ENCODE peak calls at places on chromosomes 2 and 18, in six cellular contexts. One of them, this sample, is unnamed.

GRCh38 chr2:73908689-73909652 is 16.2 kb downstream of the ACTG2 start:
- DNase-seq in stimulated activated CD4-positive, alpha-beta T cell treated with anti-CD3 and anti-CD28 coated beads, Interleukin-1b, Interleukin-23, amount 100 ng/mL, for 48 hours: no peak
- DNase-seq in non-pigmented ciliary epithelial cell: peak
- DNase-seq in Peyer's patch: no peak
- DNase-seq in GDM1: no peak
- DNase-seq in NCI-H345: no peak
- DNase-seq in this sample: no peak

GRCh38 chr2:45119038-45119437 is 109.8 kb upstream of the SIX2 start:
- DNase-seq in Peyer's patch: no peak
- DNase-seq in NCI-H345: no peak
- DNase-seq in stimulated activated CD4-positive, alpha-beta T cell treated with anti-CD3 and anti-CD28 coated beads, Interleukin-1b, Interleukin-23, amount 100 ng/mL, for 48 hours: no peak
- DNase-seq in non-pigmented ciliary epithelial cell: peak
- DNase-seq in GDM1: no peak
- DNase-seq in this sample: no peak

GRCh38 chr18:24763765-24764548 is 303.5 kb downstream of the HRH4 start:
- DNase-seq in Peyer's patch: no peak
- DNase-seq in stimulated activated CD4-positive, alpha-beta T cell treated with anti-CD3 and anti-CD28 coated beads, Interleukin-1b, Interleukin-23, amount 100 ng/mL, for 48 hours: no peak
- DNase-seq in NCI-H345: no peak
- DNase-seq in GDM1: no peak
- DNase-seq in non-pigmented ciliary epithelial cell: no peak
- DNase-seq in this sample: no peak

GRCh38 chr2:147045113-147045512 is 799.7 kb upstream of the ACVR2A start:
- DNase-seq in Peyer's patch: no peak
- DNase-seq in NCI-H345: peak
- DNase-seq in non-pigmented ciliary epithelial cell: no peak
- DNase-seq in GDM1: peak
- DNase-seq in stimulated activated CD4-positive, alpha-beta T cell treated with anti-CD3 and anti-CD28 coated beads, Interleukin-1b, Interleukin-23, amount 100 ng/mL, for 48 hours: peak
- DNase-seq in this sample: peak

GRCh38 chr2:107362973-107363372 is 463.7 kb upstream of the RGPD4 start:
- DNase-seq in stimulated activated CD4-positive, alpha-beta T cell treated with anti-CD3 and anti-CD28 coated beads, Interleukin-1b, Interleukin-23, amount 100 ng/mL, for 48 hours: no peak
- DNase-seq in GDM1: no peak
- DNase-seq in Peyer's patch: no peak
- DNase-seq in non-pigmented ciliary epithelial cell: no peak
- DNase-seq in NCI-H345: no peak
- DNase-seq in this sample: no peak

GRCh38 chr2:197256021-197256420 is 54.6 kb downstream of the ANKRD44 start:
- DNase-seq in stimulated activated CD4-positive, alpha-beta T cell treated with anti-CD3 and anti-CD28 coated beads, Interleukin-1b, Interleukin-23, amount 100 ng/mL, for 48 hours: no peak
- DNase-seq in non-pigmented ciliary epithelial cell: no peak
- DNase-seq in GDM1: no peak
- DNase-seq in NCI-H345: no peak
- DNase-seq in Peyer's patch: no peak
- DNase-seq in this sample: no peak

GRCh38 chr2:204860249-204860648 is 315.0 kb downstream of the PARD3B start:
- DNase-seq in non-pigmented ciliary epithelial cell: no peak
- DNase-seq in NCI-H345: no peak
- DNase-seq in Peyer's patch: no peak
- DNase-seq in stimulated activated CD4-positive, alpha-beta T cell treated with anti-CD3 and anti-CD28 coated beads, Interleukin-1b, Interleukin-23, amount 100 ng/mL, for 48 hours: no peak
- DNase-seq in GDM1: no peak
- DNase-seq in this sample: no peak

GRCh38 chr2:196113061-196113974 is 44.7 kb upstream of the DNAH7 start:
- DNase-seq in GDM1: no peak
- DNase-seq in stimulated activated CD4-positive, alpha-beta T cell treated with anti-CD3 and anti-CD28 coated beads, Interleukin-1b, Interleukin-23, amount 100 ng/mL, for 48 hours: no peak
- DNase-seq in NCI-H345: no peak
- DNase-seq in Peyer's patch: no peak
- DNase-seq in non-pigmented ciliary epithelial cell: peak
- DNase-seq in this sample: no peak

GRCh38 chr2:240358821-240359342 is 76.6 kb upstream of the GPC1 start:
- DNase-seq in Peyer's patch: no peak
- DNase-seq in NCI-H345: no peak
- DNase-seq in non-pigmented ciliary epithelial cell: no peak
- DNase-seq in stimulated activated CD4-positive, alpha-beta T cell treated with anti-CD3 and anti-CD28 coated beads, Interleukin-1b, Interleukin-23, amount 100 ng/mL, for 48 hours: no peak
- DNase-seq in GDM1: no peak
- DNase-seq in this sample: peak

GRCh38 chr18:76495435-76496199 is 575 bp upstream of the ZNF516 start:
- DNase-seq in stimulated activated CD4-positive, alpha-beta T cell treated with anti-CD3 and anti-CD28 coated beads, Interleukin-1b, Interleukin-23, amount 100 ng/mL, for 48 hours: peak
- DNase-seq in GDM1: no peak
- DNase-seq in non-pigmented ciliary epithelial cell: no peak
- DNase-seq in Peyer's patch: no peak
- DNase-seq in NCI-H345: peak
- DNase-seq in this sample: peak

GRCh38 chr2:19358242-19359020 is at the start of gene OSR1:
- DNase-seq in stimulated activated CD4-positive, alpha-beta T cell treated with anti-CD3 and anti-CD28 coated beads, Interleukin-1b, Interleukin-23, amount 100 ng/mL, for 48 hours: no peak
- DNase-seq in non-pigmented ciliary epithelial cell: no peak
- DNase-seq in GDM1: no peak
- DNase-seq in NCI-H345: peak
- DNase-seq in Peyer's patch: no peak
- DNase-seq in this sample: peak

GRCh38 chr2:234864518-234864917 is 87.3 kb upstream of the SH3BP4 start:
- DNase-seq in NCI-H345: no peak
- DNase-seq in stimulated activated CD4-positive, alpha-beta T cell treated with anti-CD3 and anti-CD28 coated beads, Interleukin-1b, Interleukin-23, amount 100 ng/mL, for 48 hours: no peak
- DNase-seq in GDM1: no peak
- DNase-seq in Peyer's patch: no peak
- DNase-seq in non-pigmented ciliary epithelial cell: no peak
- DNase-seq in this sample: no peak

GRCh38 chr2:201261471-201261870 is 1.1 kb downstream of the CASP8 start:
- DNase-seq in non-pigmented ciliary epithelial cell: no peak
- DNase-seq in stimulated activated CD4-positive, alpha-beta T cell treated with anti-CD3 and anti-CD28 coated beads, Interleukin-1b, Interleukin-23, amount 100 ng/mL, for 48 hours: peak
- DNase-seq in GDM1: no peak
- DNase-seq in Peyer's patch: peak
- DNase-seq in NCI-H345: no peak
- DNase-seq in this sample: no peak

GRCh38 chr2:239012936-239013669 is 165.2 kb downstream of the TWIST2 start:
- DNase-seq in NCI-H345: no peak
- DNase-seq in Peyer's patch: no peak
- DNase-seq in stimulated activated CD4-positive, alpha-beta T cell treated with anti-CD3 and anti-CD28 coated beads, Interleukin-1b, Interleukin-23, amount 100 ng/mL, for 48 hours: no peak
- DNase-seq in non-pigmented ciliary epithelial cell: no peak
- DNase-seq in GDM1: no peak
- DNase-seq in this sample: peak

GRCh38 chr2:101147971-101148370 is 3.2 kb downstream of the TBC1D8 start:
- DNase-seq in NCI-H345: no peak
- DNase-seq in stimulated activated CD4-positive, alpha-beta T cell treated with anti-CD3 and anti-CD28 coated beads, Interleukin-1b, Interleukin-23, amount 100 ng/mL, for 48 hours: no peak
- DNase-seq in non-pigmented ciliary epithelial cell: no peak
- DNase-seq in GDM1: no peak
- DNase-seq in Peyer's patch: no peak
- DNase-seq in this sample: no peak

GRCh38 chr2:212958757-212959295 is 192.6 kb downstream of the IKZF2 start:
- DNase-seq in non-pigmented ciliary epithelial cell: no peak
- DNase-seq in GDM1: no peak
- DNase-seq in Peyer's patch: no peak
- DNase-seq in stimulated activated CD4-positive, alpha-beta T cell treated with anti-CD3 and anti-CD28 coated beads, Interleukin-1b, Interleukin-23, amount 100 ng/mL, for 48 hours: no peak
- DNase-seq in NCI-H345: no peak
- DNase-seq in this sample: no peak

GRCh38 chr2:28750316-28751101 is 1.1 kb upstream of the PPP1CB start:
- DNase-seq in non-pigmented ciliary epithelial cell: no peak
- DNase-seq in NCI-H345: peak
- DNase-seq in Peyer's patch: no peak
- DNase-seq in stimulated activated CD4-positive, alpha-beta T cell treated with anti-CD3 and anti-CD28 coated beads, Interleukin-1b, Interleukin-23, amount 100 ng/mL, for 48 hours: peak
- DNase-seq in GDM1: no peak
- DNase-seq in this sample: no peak

GRCh38 chr2:152405206-152406118 is 70.5 kb downstream of the FMNL2 start:
- DNase-seq in NCI-H345: no peak
- DNase-seq in stimulated activated CD4-positive, alpha-beta T cell treated with anti-CD3 and anti-CD28 coated beads, Interleukin-1b, Interleukin-23, amount 100 ng/mL, for 48 hours: no peak
- DNase-seq in Peyer's patch: no peak
- DNase-seq in non-pigmented ciliary epithelial cell: no peak
- DNase-seq in GDM1: no peak
- DNase-seq in this sample: no peak

GRCh38 chr18:12455511-12455910 is 47.8 kb downstream of the PRELID3A start:
- DNase-seq in Peyer's patch: no peak
- DNase-seq in GDM1: no peak
- DNase-seq in stimulated activated CD4-positive, alpha-beta T cell treated with anti-CD3 and anti-CD28 coated beads, Interleukin-1b, Interleukin-23, amount 100 ng/mL, for 48 hours: no peak
- DNase-seq in non-pigmented ciliary epithelial cell: no peak
- DNase-seq in NCI-H345: no peak
- DNase-seq in this sample: no peak

GRCh38 chr2:48504647-48505327 is 25.2 kb upstream of the STON1 start:
- DNase-seq in non-pigmented ciliary epithelial cell: no peak
- DNase-seq in stimulated activated CD4-positive, alpha-beta T cell treated with anti-CD3 and anti-CD28 coated beads, Interleukin-1b, Interleukin-23, amount 100 ng/mL, for 48 hours: no peak
- DNase-seq in NCI-H345: no peak
- DNase-seq in GDM1: no peak
- DNase-seq in Peyer's patch: no peak
- DNase-seq in this sample: no peak

GRCh38 chr18:21163647-21164625 is 52.3 kb upstream of the ROCK1 start:
- DNase-seq in Peyer's patch: no peak
- DNase-seq in non-pigmented ciliary epithelial cell: peak
- DNase-seq in stimulated activated CD4-positive, alpha-beta T cell treated with anti-CD3 and anti-CD28 coated beads, Interleukin-1b, Interleukin-23, amount 100 ng/mL, for 48 hours: no peak
- DNase-seq in NCI-H345: no peak
- DNase-seq in GDM1: peak
- DNase-seq in this sample: no peak

GRCh38 chr2:241901500-241902351 is 32.2 kb downstream of the RTP5 start:
- DNase-seq in Peyer's patch: no peak
- DNase-seq in NCI-H345: no peak
- DNase-seq in GDM1: no peak
- DNase-seq in stimulated activated CD4-positive, alpha-beta T cell treated with anti-CD3 and anti-CD28 coated beads, Interleukin-1b, Interleukin-23, amount 100 ng/mL, for 48 hours: no peak
- DNase-seq in non-pigmented ciliary epithelial cell: no peak
- DNase-seq in this sample: peak

GRCh38 chr2:10120158-10120937 is 2.2 kb upstream of the RRM2 start:
- DNase-seq in non-pigmented ciliary epithelial cell: no peak
- DNase-seq in NCI-H345: peak
- DNase-seq in GDM1: peak
- DNase-seq in Peyer's patch: peak
- DNase-seq in stimulated activated CD4-positive, alpha-beta T cell treated with anti-CD3 and anti-CD28 coated beads, Interleukin-1b, Interleukin-23, amount 100 ng/mL, for 48 hours: peak
- DNase-seq in this sample: peak

GRCh38 chr2:42922790-42923631 is 130.6 kb upstream of the HAAO start:
- DNase-seq in stimulated activated CD4-positive, alpha-beta T cell treated with anti-CD3 and anti-CD28 coated beads, Interleukin-1b, Interleukin-23, amount 100 ng/mL, for 48 hours: no peak
- DNase-seq in non-pigmented ciliary epithelial cell: peak
- DNase-seq in Peyer's patch: no peak
- DNase-seq in NCI-H345: no peak
- DNase-seq in GDM1: no peak
- DNase-seq in this sample: no peak

GRCh38 chr2:65955259-65955658 is 479.7 kb upstream of the MEIS1 start:
- DNase-seq in stimulated activated CD4-positive, alpha-beta T cell treated with anti-CD3 and anti-CD28 coated beads, Interleukin-1b, Interleukin-23, amount 100 ng/mL, for 48 hours: no peak
- DNase-seq in NCI-H345: no peak
- DNase-seq in non-pigmented ciliary epithelial cell: no peak
- DNase-seq in Peyer's patch: no peak
- DNase-seq in GDM1: no peak
- DNase-seq in this sample: no peak

GRCh38 chr2:31137211-31138036 is 816 bp downstream of the GALNT14 start:
- DNase-seq in NCI-H345: peak
- DNase-seq in stimulated activated CD4-positive, alpha-beta T cell treated with anti-CD3 and anti-CD28 coated beads, Interleukin-1b, Interleukin-23, amount 100 ng/mL, for 48 hours: no peak
- DNase-seq in non-pigmented ciliary epithelial cell: no peak
- DNase-seq in GDM1: no peak
- DNase-seq in Peyer's patch: no peak
- DNase-seq in this sample: peak

GRCh38 chr2:218607436-218608115 is at the start of gene PLCD4:
- DNase-seq in stimulated activated CD4-positive, alpha-beta T cell treated with anti-CD3 and anti-CD28 coated beads, Interleukin-1b, Interleukin-23, amount 100 ng/mL, for 48 hours: no peak
- DNase-seq in GDM1: no peak
- DNase-seq in non-pigmented ciliary epithelial cell: no peak
- DNase-seq in Peyer's patch: no peak
- DNase-seq in NCI-H345: no peak
- DNase-seq in this sample: peak